ENCODE peak calls at places on chromosomes 1 and 21, in six cellular contexts. X, T, W, M, F and I are unnamed samples.

GRCh38 chr21:40466893-40467483 is 380.0 kb downstream of the DSCAM start:
- DNase-seq in W (no peak), M (no peak), F (no peak), T (peak), X (peak), I (no peak)

GRCh38 chr1:8047686-8048522 is 21.8 kb upstream of the ERRFI1 start:
- DNase-seq in M (no peak), W (no peak), T (no peak), F (peak), X (no peak), I (no peak)

GRCh38 chr1:98336472-98337118 is 324.9 kb upstream of the SNX7 start:
- DNase-seq in M (no peak), T (no peak), X (no peak), W (no peak), F (no peak), I (no peak)

GRCh38 chr21:35423694-35424093 is 374.6 kb upstream of the RUNX1 start:
- DNase-seq in X (no peak), F (no peak), W (no peak), M (no peak), T (no peak), I (no peak)

GRCh38 chr1:216660561-216660960 is 62.7 kb downstream of the ESRRG start:
- DNase-seq in W (no peak), F (no peak), T (no peak), X (no peak), M (no peak), I (no peak)

GRCh38 chr1:1862905-1863547 is 27.9 kb downstream of the GNB1 start:
- DNase-seq in W (no peak), F (no peak), M (no peak), T (no peak), X (no peak), I (no peak)

GRCh38 chr21:44518684-44519083 is 21.3 kb downstream of the KRTAP10-1 start:
- DNase-seq in W (no peak), M (no peak), X (no peak), T (no peak), F (no peak), I (no peak)

GRCh38 chr1:53899206-53899628 is 5.2 kb downstream of the DIO1 start:
- DNase-seq in W (no peak), M (no peak), X (no peak), T (no peak), F (peak), I (no peak)